ENCODE peak calls at places on chromosome 2, in seven cellular contexts. One of them, this sample, is unnamed.
A peak's percentile ranks its signal among the peaks of the same experiment; 100 is the strongest.

GRCh38 chr2:88709117-88709739 is 17.8 kb downstream of the RPIA start:
- DNase-seq in lower lobe of right lung: no peak
- DNase-seq in HT1080: peak; percentile 13
- DNase-seq in cardiac muscle cell: no peak
- DNase-seq in HEK293T: no peak
- DNase-seq in ecto neural progenitor cell: no peak
- DNase-seq in renal cortical epithelial cell: peak; percentile 72
- DNase-seq in this sample: peak; percentile 42

GRCh38 chr2:16828828-16829160 is 163.2 kb upstream of the CYRIA start:
- DNase-seq in lower lobe of right lung: no peak
- DNase-seq in HT1080: no peak
- DNase-seq in cardiac muscle cell: no peak
- DNase-seq in HEK293T: no peak
- DNase-seq in ecto neural progenitor cell: no peak
- DNase-seq in renal cortical epithelial cell: no peak
- DNase-seq in this sample: no peak

GRCh38 chr2:169716229-169716886 is 17.3 kb upstream of the KLHL23 start:
- DNase-seq in lower lobe of right lung: no peak
- DNase-seq in HT1080: no peak
- DNase-seq in cardiac muscle cell: no peak
- DNase-seq in HEK293T: no peak
- DNase-seq in ecto neural progenitor cell: no peak
- DNase-seq in renal cortical epithelial cell: no peak
- DNase-seq in this sample: peak; percentile 86

GRCh38 chr2:83536489-83537020 is 922.5 kb downstream of the SUCLG1 start:
- DNase-seq in lower lobe of right lung: no peak
- DNase-seq in HT1080: no peak
- DNase-seq in cardiac muscle cell: no peak
- DNase-seq in HEK293T: no peak
- DNase-seq in ecto neural progenitor cell: no peak
- DNase-seq in renal cortical epithelial cell: no peak
- DNase-seq in this sample: peak; percentile 33

GRCh38 chr2:216405588-216405987 is 6.7 kb upstream of the SMARCAL1 start:
- DNase-seq in lower lobe of right lung: no peak
- DNase-seq in HT1080: no peak
- DNase-seq in cardiac muscle cell: no peak
- DNase-seq in HEK293T: no peak
- DNase-seq in ecto neural progenitor cell: no peak
- DNase-seq in renal cortical epithelial cell: no peak
- DNase-seq in this sample: no peak

GRCh38 chr2:23513881-23514793 is 129.2 kb downstream of the KLHL29 start:
- DNase-seq in lower lobe of right lung: no peak
- DNase-seq in HT1080: no peak
- DNase-seq in cardiac muscle cell: peak; percentile 62
- DNase-seq in HEK293T: no peak
- DNase-seq in ecto neural progenitor cell: no peak
- DNase-seq in renal cortical epithelial cell: no peak
- DNase-seq in this sample: no peak

GRCh38 chr2:133476931-133477613 is 91.2 kb downstream of the NCKAP5 start:
- DNase-seq in lower lobe of right lung: no peak
- DNase-seq in HT1080: no peak
- DNase-seq in cardiac muscle cell: no peak
- DNase-seq in HEK293T: no peak
- DNase-seq in ecto neural progenitor cell: no peak
- DNase-seq in renal cortical epithelial cell: no peak
- DNase-seq in this sample: peak; percentile 47

GRCh38 chr2:69572640-69573039 is 70.9 kb downstream of the AAK1 start:
- DNase-seq in lower lobe of right lung: peak; percentile 63
- DNase-seq in HT1080: peak; percentile 14
- DNase-seq in cardiac muscle cell: no peak
- DNase-seq in HEK293T: no peak
- DNase-seq in ecto neural progenitor cell: no peak
- DNase-seq in renal cortical epithelial cell: peak; percentile 81
- DNase-seq in this sample: peak; percentile 59

GRCh38 chr2:96505231-96505889 is at the start of gene NEURL3:
- DNase-seq in lower lobe of right lung: no peak
- DNase-seq in HT1080: peak; percentile 53
- DNase-seq in cardiac muscle cell: no peak
- DNase-seq in HEK293T: no peak
- DNase-seq in ecto neural progenitor cell: no peak
- DNase-seq in renal cortical epithelial cell: peak; percentile 97
- DNase-seq in this sample: peak; percentile 60

GRCh38 chr2:192162392-192163042 is 32.2 kb downstream of the TMEFF2 start:
- DNase-seq in lower lobe of right lung: no peak
- DNase-seq in HT1080: peak; percentile 60
- DNase-seq in cardiac muscle cell: peak; percentile 80
- DNase-seq in HEK293T: peak; percentile 38
- DNase-seq in ecto neural progenitor cell: peak; percentile 66
- DNase-seq in renal cortical epithelial cell: peak; percentile 52
- DNase-seq in this sample: peak; percentile 72

GRCh38 chr2:46913471-46914381 is 1.9 kb downstream of the MCFD2 start:
- DNase-seq in lower lobe of right lung: no peak
- DNase-seq in HT1080: peak; percentile 88
- DNase-seq in cardiac muscle cell: no peak
- DNase-seq in HEK293T: peak; percentile 17
- DNase-seq in ecto neural progenitor cell: no peak
- DNase-seq in renal cortical epithelial cell: peak; percentile 61
- DNase-seq in this sample: peak; percentile 82

GRCh38 chr2:223696719-223697118 is 94.6 kb upstream of the SCG2 start:
- DNase-seq in lower lobe of right lung: no peak
- DNase-seq in HT1080: peak; percentile 85
- DNase-seq in cardiac muscle cell: no peak
- DNase-seq in HEK293T: no peak
- DNase-seq in ecto neural progenitor cell: no peak
- DNase-seq in renal cortical epithelial cell: peak; percentile 76
- DNase-seq in this sample: peak; percentile 26

GRCh38 chr2:27086722-27087446 is at the start of gene KHK:
- DNase-seq in lower lobe of right lung: peak; percentile 75
- DNase-seq in HT1080: no peak
- DNase-seq in cardiac muscle cell: peak; percentile 53
- DNase-seq in HEK293T: peak; percentile 51
- DNase-seq in ecto neural progenitor cell: peak; percentile 79
- DNase-seq in renal cortical epithelial cell: no peak
- DNase-seq in this sample: peak; percentile 43

GRCh38 chr2:73103018-73103542 is 9.7 kb downstream of the RAB11FIP5 start:
- DNase-seq in lower lobe of right lung: no peak
- DNase-seq in HT1080: no peak
- DNase-seq in cardiac muscle cell: no peak
- DNase-seq in HEK293T: no peak
- DNase-seq in ecto neural progenitor cell: no peak
- DNase-seq in renal cortical epithelial cell: no peak
- DNase-seq in this sample: peak; percentile 41

GRCh38 chr2:235710933-235711332 is 217.1 kb downstream of the AGAP1 start:
- DNase-seq in lower lobe of right lung: no peak
- DNase-seq in HT1080: no peak
- DNase-seq in cardiac muscle cell: no peak
- DNase-seq in HEK293T: no peak
- DNase-seq in ecto neural progenitor cell: no peak
- DNase-seq in renal cortical epithelial cell: no peak
- DNase-seq in this sample: no peak

GRCh38 chr2:286774-287392 is 1.0 kb downstream of the ALKAL2 start:
- DNase-seq in lower lobe of right lung: no peak
- DNase-seq in HT1080: no peak
- DNase-seq in cardiac muscle cell: no peak
- DNase-seq in HEK293T: no peak
- DNase-seq in ecto neural progenitor cell: no peak
- DNase-seq in renal cortical epithelial cell: no peak
- DNase-seq in this sample: no peak

GRCh38 chr2:220394433-220394832 is 767.0 kb downstream of the SLC4A3 start:
- DNase-seq in lower lobe of right lung: no peak
- DNase-seq in HT1080: peak; percentile 72
- DNase-seq in cardiac muscle cell: peak; percentile 43
- DNase-seq in HEK293T: no peak
- DNase-seq in ecto neural progenitor cell: no peak
- DNase-seq in renal cortical epithelial cell: peak; percentile 58
- DNase-seq in this sample: peak; percentile 80

GRCh38 chr2:170715062-170715931 is at the start of gene SP5:
- DNase-seq in lower lobe of right lung: peak; percentile 79
- DNase-seq in HT1080: no peak
- DNase-seq in cardiac muscle cell: peak; percentile 83
- DNase-seq in HEK293T: peak; percentile 30
- DNase-seq in ecto neural progenitor cell: peak; percentile 94
- DNase-seq in renal cortical epithelial cell: peak; percentile 42
- DNase-seq in this sample: peak; percentile 47

GRCh38 chr2:128726911-128727310 is 408.2 kb upstream of the HS6ST1 start:
- DNase-seq in lower lobe of right lung: no peak
- DNase-seq in HT1080: no peak
- DNase-seq in cardiac muscle cell: no peak
- DNase-seq in HEK293T: no peak
- DNase-seq in ecto neural progenitor cell: no peak
- DNase-seq in renal cortical epithelial cell: no peak
- DNase-seq in this sample: no peak

GRCh38 chr2:98012561-98012979 is 16.8 kb upstream of the TMEM131 start:
- DNase-seq in lower lobe of right lung: no peak
- DNase-seq in HT1080: no peak
- DNase-seq in cardiac muscle cell: no peak
- DNase-seq in HEK293T: no peak
- DNase-seq in ecto neural progenitor cell: no peak
- DNase-seq in renal cortical epithelial cell: no peak
- DNase-seq in this sample: no peak

GRCh38 chr2:101036562-101036961 is 34.5 kb downstream of the RPL31 start:
- DNase-seq in lower lobe of right lung: no peak
- DNase-seq in HT1080: no peak
- DNase-seq in cardiac muscle cell: no peak
- DNase-seq in HEK293T: no peak
- DNase-seq in ecto neural progenitor cell: no peak
- DNase-seq in renal cortical epithelial cell: peak; percentile 40
- DNase-seq in this sample: peak; percentile 55

GRCh38 chr2:46963961-46964673 is 48.5 kb upstream of the MCFD2 start:
- DNase-seq in lower lobe of right lung: no peak
- DNase-seq in HT1080: peak; percentile 32
- DNase-seq in cardiac muscle cell: no peak
- DNase-seq in HEK293T: no peak
- DNase-seq in ecto neural progenitor cell: no peak
- DNase-seq in renal cortical epithelial cell: peak; percentile 78
- DNase-seq in this sample: peak; percentile 39

GRCh38 chr2:165361511-165361910 is 108.0 kb upstream of the CSRNP3 start:
- DNase-seq in lower lobe of right lung: no peak
- DNase-seq in HT1080: no peak
- DNase-seq in cardiac muscle cell: no peak
- DNase-seq in HEK293T: no peak
- DNase-seq in ecto neural progenitor cell: no peak
- DNase-seq in renal cortical epithelial cell: no peak
- DNase-seq in this sample: no peak

GRCh38 chr2:160005476-160005875 is 56.9 kb downstream of the PLA2R1 start:
- DNase-seq in lower lobe of right lung: no peak
- DNase-seq in HT1080: no peak
- DNase-seq in cardiac muscle cell: no peak
- DNase-seq in HEK293T: no peak
- DNase-seq in ecto neural progenitor cell: no peak
- DNase-seq in renal cortical epithelial cell: no peak
- DNase-seq in this sample: no peak

GRCh38 chr2:60858897-60859311 is 22.5 kb upstream of the REL start:
- DNase-seq in lower lobe of right lung: no peak
- DNase-seq in HT1080: no peak
- DNase-seq in cardiac muscle cell: no peak
- DNase-seq in HEK293T: no peak
- DNase-seq in ecto neural progenitor cell: no peak
- DNase-seq in renal cortical epithelial cell: no peak
- DNase-seq in this sample: no peak